ENCODE peak calls at places on chromosomes 16 and 17, in eight cellular contexts. Q is cardiac fibroblast, D is AG09309, E is suprapubic skin, K is MM.1S, F is mucosa of descending colon, P is fibroblast of mammary gland, N is Panc1. B is an unnamed sample.

GRCh38 chr16:11101695-11102522 is 154.1 kb downstream of the SOCS1 start:
- DNase-seq in Q (peak), D (no peak), E (no peak), K (no peak), F (no peak), P (peak), N (no peak), B (no peak)

GRCh38 chr17:61784510-61784909 is 78.8 kb downstream of the BRIP1 start:
- DNase-seq in Q (no peak), D (no peak), E (no peak), K (no peak), F (no peak), P (no peak), N (no peak), B (no peak)

GRCh38 chr17:19248923-19249574 is 11.9 kb downstream of the EPN2 start:
- DNase-seq in Q (peak), D (peak), E (no peak), K (no peak), F (peak), P (peak), N (no peak), B (no peak)

GRCh38 chr17:31404028-31404949 is 12.8 kb downstream of the RAB11FIP4 start:
- DNase-seq in Q (no peak), D (no peak), E (peak), K (no peak), F (no peak), P (no peak), N (no peak), B (no peak)

GRCh38 chr16:52843386-52843785 is 209.3 kb downstream of the CHD9NB start:
- DNase-seq in Q (no peak), D (no peak), E (no peak), K (no peak), F (no peak), P (no peak), N (no peak), B (no peak)

GRCh38 chr16:49345829-49346228 is 27.8 kb upstream of the C16orf78 start:
- DNase-seq in Q (no peak), D (no peak), E (no peak), K (peak), F (no peak), P (no peak), N (no peak), B (no peak)

GRCh38 chr16:19203374-19203966 is 35.4 kb downstream of the SYT17 start:
- DNase-seq in Q (no peak), D (no peak), E (no peak), K (no peak), F (no peak), P (no peak), N (no peak), B (no peak)

GRCh38 chr16:27547134-27547533 is 2.6 kb downstream of the GTF3C1 start:
- DNase-seq in Q (peak), D (peak), E (no peak), K (no peak), F (no peak), P (peak), N (no peak), B (no peak)

GRCh38 chr17:68382582-68383085 is 74.7 kb downstream of the WIPI1 start:
- DNase-seq in Q (peak), D (no peak), E (no peak), K (no peak), F (no peak), P (no peak), N (no peak), B (no peak)

GRCh38 chr16:81446318-81447275 is 2.0 kb downstream of the CMIP start:
- DNase-seq in Q (no peak), D (no peak), E (peak), K (no peak), F (peak), P (no peak), N (no peak), B (no peak)

GRCh38 chr16:81444448-81445121 is at the start of gene CMIP:
- DNase-seq in Q (peak), D (no peak), E (peak), K (peak), F (peak), P (peak), N (no peak), B (no peak)

GRCh38 chr16:81445926-81446317 is 1.3 kb downstream of the CMIP start:
- DNase-seq in Q (no peak), D (no peak), E (no peak), K (no peak), F (peak), P (no peak), N (no peak), B (no peak)

GRCh38 chr16:81443688-81444447 is 740 bp upstream of the CMIP start:
- DNase-seq in Q (no peak), D (no peak), E (peak), K (no peak), F (peak), P (no peak), N (no peak), B (no peak)

DNA sequence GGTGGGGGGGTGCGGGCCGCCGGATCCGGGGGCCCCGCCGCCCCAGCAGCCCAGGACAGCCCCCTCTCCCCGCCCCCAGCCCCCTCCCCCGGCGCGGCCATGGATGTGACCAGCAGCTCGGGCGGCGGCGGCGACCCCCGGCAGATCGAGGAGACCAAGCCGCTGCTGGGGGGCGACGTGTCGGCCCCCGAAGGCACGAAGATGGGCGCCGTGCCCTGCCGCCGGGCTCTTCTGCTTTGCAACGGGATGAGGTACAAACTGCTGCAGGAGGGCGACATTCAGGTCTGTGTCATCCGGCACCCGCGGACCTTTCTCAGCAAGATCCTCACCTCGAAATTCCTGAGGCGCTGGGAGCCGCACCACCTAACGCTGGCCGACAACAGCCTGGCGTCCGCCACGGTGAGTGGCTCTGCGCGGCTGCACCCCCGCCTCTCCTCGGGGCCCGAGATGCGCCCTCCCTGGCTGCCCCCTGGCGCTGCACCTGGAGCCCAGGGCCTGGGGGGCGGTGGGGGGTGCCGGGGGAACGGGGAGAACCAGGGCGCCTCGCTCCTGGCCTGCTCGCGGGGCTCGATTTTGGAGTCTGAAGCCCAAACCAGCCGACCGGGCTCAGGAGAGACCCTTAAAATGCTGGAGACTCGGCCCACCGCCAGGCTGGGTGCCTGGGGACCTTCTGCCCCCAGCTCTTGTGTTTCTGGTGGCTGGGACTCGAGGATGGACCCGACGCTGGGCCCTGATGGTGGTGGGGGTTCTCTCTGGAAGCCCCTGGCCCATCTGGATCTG is 725 bp downstream of the CMIP start:
- DNase-seq in Q (no peak), D (no peak), E (no peak), K (peak), F (peak), P (no peak), N (no peak), B (no peak)
- TF ChIP-seq CTCF in Q (peak), D (peak), E (no peak), K (peak), F (no peak), P (no peak), N (peak), B (no peak)

DNA sequence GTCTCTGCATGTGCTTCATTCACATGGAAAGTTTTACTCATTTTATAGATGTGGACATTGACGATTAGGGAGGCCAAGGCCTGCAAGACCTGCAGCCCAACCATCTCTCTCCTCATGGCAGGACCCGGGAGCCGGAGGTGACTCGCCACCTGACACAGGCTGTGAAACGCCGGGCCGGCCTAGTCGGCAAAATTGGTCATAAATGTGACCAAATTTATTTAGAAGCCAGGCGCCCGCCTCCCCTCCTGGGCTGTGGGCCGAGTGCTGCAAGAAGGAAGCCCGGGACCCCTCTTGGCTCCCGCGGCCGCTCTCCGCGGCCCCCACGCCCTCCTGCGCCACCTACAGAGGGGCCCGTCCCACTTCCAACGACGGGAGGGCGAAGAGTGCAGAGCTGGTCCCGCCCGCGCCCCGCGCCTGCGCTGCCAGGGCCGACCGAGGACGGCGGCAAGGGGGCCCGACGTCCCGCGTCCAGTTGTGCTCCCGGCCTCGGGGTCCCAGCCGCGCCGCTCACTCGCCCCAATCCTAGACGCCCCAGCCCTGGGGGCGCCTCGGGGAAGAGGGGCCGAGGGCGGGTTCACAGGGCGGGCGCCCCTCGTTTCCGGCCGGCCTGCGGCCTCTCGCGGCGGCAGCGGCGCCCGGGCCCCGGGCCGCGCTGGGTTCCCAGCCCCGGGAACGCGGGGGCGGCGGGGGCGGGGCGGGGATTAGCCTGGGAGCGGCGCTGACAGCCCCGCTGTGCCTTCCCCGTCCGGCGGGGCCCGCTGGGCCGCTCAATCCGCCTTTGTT is 47.5 kb downstream of the WNT3 start:
- DNase-seq in Q (peak), D (no peak), E (peak), K (no peak), F (peak), P (peak), N (no peak), B (no peak)
- H3K4me3 ChIP-seq in Q (peak), D (peak), E (peak), K (peak), F (peak), P (peak), N (peak), B (peak)

GRCh38 chr17:32943647-32944191 is 15.8 kb downstream of the TMEM98 start:
- DNase-seq in Q (peak), D (peak), E (peak), K (no peak), F (no peak), P (peak), N (no peak), B (peak)

GRCh38 chr17:32943206-32943605 is 15.3 kb downstream of the TMEM98 start:
- DNase-seq in Q (peak), D (no peak), E (no peak), K (no peak), F (no peak), P (no peak), N (no peak), B (no peak)

GRCh38 chr17:32941419-32942032 is 13.6 kb downstream of the TMEM98 start:
- DNase-seq in Q (no peak), D (no peak), E (no peak), K (peak), F (no peak), P (no peak), N (no peak), B (no peak)

GRCh38 chr17:32944248-32945020 is 16.5 kb downstream of the TMEM98 start:
- DNase-seq in Q (no peak), D (no peak), E (no peak), K (no peak), F (no peak), P (no peak), N (no peak), B (no peak)

DNA sequence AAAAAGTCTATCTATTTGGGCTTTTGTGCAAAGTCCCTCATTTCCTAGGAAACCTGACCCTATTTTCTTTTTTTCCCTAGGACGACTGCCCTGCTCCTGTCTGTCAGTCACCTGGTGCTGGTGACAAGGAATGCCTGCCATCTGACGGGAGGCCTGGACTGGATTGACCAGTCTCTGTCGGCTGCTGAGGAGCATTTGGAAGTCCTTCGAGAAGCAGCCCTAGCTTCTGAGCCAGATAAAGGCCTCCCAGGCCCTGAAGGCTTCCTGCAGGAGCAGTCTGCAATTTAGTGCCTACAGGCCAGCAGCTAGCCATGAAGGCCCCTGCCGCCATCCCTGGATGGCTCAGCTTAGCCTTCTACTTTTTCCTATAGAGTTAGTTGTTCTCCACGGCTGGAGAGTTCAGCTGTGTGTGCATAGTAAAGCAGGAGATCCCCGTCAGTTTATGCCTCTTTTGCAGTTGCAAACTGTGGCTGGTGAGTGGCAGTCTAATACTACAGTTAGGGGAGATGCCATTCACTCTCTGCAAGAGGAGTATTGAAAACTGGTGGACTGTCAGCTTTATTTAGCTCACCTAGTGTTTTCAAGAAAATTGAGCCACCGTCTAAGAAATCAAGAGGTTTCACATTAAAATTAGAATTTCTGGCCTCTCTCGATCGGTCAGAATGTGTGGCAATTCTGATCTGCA is 12.9 kb downstream of the TMEM98 start:
- DNase-seq in Q (no peak), D (no peak), E (no peak), K (peak), F (no peak), P (no peak), N (no peak), B (no peak)
- TF ChIP-seq CTCF in Q (no peak), D (no peak), E (no peak), K (peak), F (no peak), P (no peak), N (no peak), B (no peak)

GRCh38 chr17:50050431-50051032 is 5.4 kb upstream of the ITGA3 start:
- DNase-seq in Q (no peak), D (no peak), E (peak), K (no peak), F (no peak), P (no peak), N (no peak), B (no peak)
- H3K4me3 ChIP-seq in Q (no peak), D (no peak), E (no peak), K (no peak), F (no peak), P (no peak), N (no peak), B (no peak)

DNA sequence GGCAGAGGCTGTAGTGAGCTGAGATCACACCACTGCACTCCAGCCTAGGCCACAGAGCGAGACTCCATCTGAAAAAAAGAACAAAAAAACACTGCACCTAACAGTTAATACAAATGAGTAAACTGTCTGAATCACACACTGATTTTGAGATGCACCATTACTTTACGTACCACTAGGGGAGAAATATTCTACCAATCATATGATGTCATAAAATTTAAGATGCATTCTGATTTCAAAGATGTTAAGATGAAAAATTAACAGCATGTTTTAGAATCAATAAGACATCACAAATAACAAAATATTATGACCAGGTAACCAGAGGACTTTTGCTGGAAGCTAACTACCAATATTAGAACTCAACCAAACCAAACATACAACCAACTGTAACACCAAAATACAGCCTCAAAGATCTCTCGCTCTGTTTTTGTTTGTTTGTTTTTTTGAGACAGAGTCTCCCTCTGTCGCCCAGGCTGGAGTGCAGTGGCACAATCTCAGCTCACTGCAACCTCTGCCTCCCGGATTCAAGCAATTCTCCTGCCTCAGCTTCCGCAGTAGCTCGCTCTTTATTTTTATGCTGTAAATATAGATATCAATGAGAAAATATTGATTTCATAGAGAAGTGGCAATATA is 31.6 kb downstream of the GLG1 start:
- DNase-seq in Q (no peak), D (no peak), E (no peak), K (no peak), F (no peak), P (no peak), N (no peak), B (no peak)
- TF ChIP-seq CTCF in Q (no peak), D (no peak), E (no peak), K (no peak), F (no peak), P (no peak), N (no peak), B (no peak)

DNA sequence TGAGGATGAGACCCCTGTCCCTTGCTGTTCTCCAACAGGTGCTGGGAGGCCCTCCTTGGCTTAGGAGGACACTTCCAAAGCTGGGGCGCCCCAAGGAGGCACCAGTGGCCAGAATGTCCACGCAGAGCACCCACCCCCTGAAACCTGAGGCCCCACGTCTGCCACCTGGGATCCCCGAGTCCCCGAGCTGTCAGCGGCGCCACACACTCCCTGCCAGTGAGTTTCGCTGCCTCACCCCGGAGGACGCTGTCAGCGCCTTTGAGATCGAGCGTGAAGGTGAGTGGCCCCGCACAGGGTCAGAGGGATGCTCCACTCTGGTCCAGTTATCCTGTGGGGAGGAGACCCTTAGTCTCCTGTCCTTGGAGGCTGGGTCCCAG is 1.2 kb downstream of the AANAT start:
- DNase-seq in Q (no peak), D (no peak), E (no peak), K (no peak), F (no peak), P (no peak), N (no peak), B (no peak)
- H3K4me3 ChIP-seq in Q (no peak), D (no peak), E (no peak), K (no peak), F (no peak), P (no peak), N (no peak), B (no peak)

B was measured in epithelial cell of proximal tubule.